ENCODE peak calls at places on chromosome 1, in five cellular contexts. F is AG04450, M is foreskin fibroblast, K is astrocyte of the spinal cord, Q is hepatocyte. Z is an unnamed sample.

GRCh38 chr1:43284711-43285110 is 670 bp downstream of the C1orf210 start:
- DNase-seq in M (no peak), F (no peak), K (no peak), Q (no peak), Z (no peak)

GRCh38 chr1:168396940-168397680 is 116.4 kb downstream of the TBX19 start:
- DNase-seq in F (no peak), Q (no peak), M (no peak), K (no peak), Z (no peak)

GRCh38 chr1:211327341-211327921 is 798 bp downstream of the TRAF5 start:
- DNase-seq in Q (peak), M (peak), F (no peak), K (peak), Z (peak)

GRCh38 chr1:228821252-228821651 is 86.0 kb downstream of the RHOU start:
- DNase-seq in F (no peak), Q (no peak), K (no peak), M (no peak), Z (no peak)

GRCh38 chr1:234628099-234628498 is 18.1 kb upstream of the IRF2BP2 start:
- DNase-seq in M (peak), K (peak), F (no peak), Q (no peak), Z (peak)

GRCh38 chr1:234727018-234727757 is 117.2 kb upstream of the IRF2BP2 start:
- DNase-seq in M (no peak), K (peak), Q (no peak), F (no peak), Z (no peak)

GRCh38 chr1:39117985-39118384 is 86.5 kb upstream of the MACF1 start:
- DNase-seq in F (no peak), Q (no peak), K (no peak), M (no peak), Z (no peak)

GRCh38 chr1:143736562-143736961 is 235.2 kb downstream of the FAM72C start:
- DNase-seq in K (no peak), F (no peak), Q (no peak), M (no peak), Z (no peak)

GRCh38 chr1:98870959-98871903 is 133.4 kb downstream of the PLPPR5 start:
- DNase-seq in K (peak), M (no peak), F (no peak), Q (no peak), Z (peak)

GRCh38 chr1:3495776-3496745 is 41.6 kb downstream of the ARHGEF16 start:
- DNase-seq in F (no peak), Q (no peak), M (no peak), K (peak), Z (no peak)

GRCh38 chr1:13723810-13724209 is 23.8 kb downstream of the PRDM2 start:
- DNase-seq in K (no peak), Q (no peak), F (no peak), M (peak), Z (no peak)

GRCh38 chr1:77900687-77901293 is 12.4 kb downstream of the NEXN start:
- DNase-seq in Q (peak), K (peak), M (peak), F (no peak), Z (peak)

GRCh38 chr1:160836981-160837557 is 25.6 kb downstream of the CD244 start:
- DNase-seq in K (no peak), M (no peak), F (no peak), Q (no peak), Z (no peak)

GRCh38 chr1:54475357-54476230 is 69.4 kb upstream of the SSBP3 start:
- DNase-seq in K (no peak), M (no peak), F (no peak), Q (peak), Z (no peak)

GRCh38 chr1:245155186-245156040 is 628 bp downstream of the KIF26B start:
- DNase-seq in K (peak), F (no peak), Q (peak), M (no peak), Z (peak)
- TF ChIP-seq CTCF in K (no peak), F (peak), Q (peak), M (no peak), Z (no peak)

GRCh38 chr1:9233241-9233941 is 1.2 kb upstream of the H6PD start:
- DNase-seq in M (peak), Q (peak), F (no peak), K (peak), Z (no peak)
- TF ChIP-seq CTCF in M (no peak), Q (no peak), F (peak), K (no peak), Z (no peak)

GRCh38 chr1:207423560-207424292 is 30.4 kb upstream of the CR2 start:
- DNase-seq in F (no peak), K (no peak), Q (peak), M (no peak), Z (peak)
- TF ChIP-seq CTCF in F (no peak), K (no peak), Q (no peak), M (no peak), Z (no peak)

GRCh38 chr1:167065481-167065880 is 24.7 kb downstream of the GPA33 start:
- DNase-seq in M (no peak), F (no peak), K (no peak), Q (no peak), Z (no peak)

GRCh38 chr1:167068761-167069160 is 21.4 kb downstream of the GPA33 start:
- DNase-seq in Q (no peak), F (no peak), M (no peak), K (no peak), Z (no peak)

GRCh38 chr1:167064622-167065021 is 25.6 kb downstream of the GPA33 start:
- DNase-seq in K (no peak), M (no peak), Q (no peak), F (no peak), Z (no peak)

GRCh38 chr1:167067904-167068303 is 22.3 kb downstream of the GPA33 start:
- DNase-seq in F (no peak), Q (no peak), K (no peak), M (no peak), Z (no peak)

GRCh38 chr1:167066333-167067122 is 23.6 kb downstream of the GPA33 start:
- DNase-seq in M (peak), F (no peak), K (peak), Q (peak), Z (peak)
- TF ChIP-seq CTCF in M (peak), F (peak), K (peak), Q (peak), Z (peak)

DNA sequence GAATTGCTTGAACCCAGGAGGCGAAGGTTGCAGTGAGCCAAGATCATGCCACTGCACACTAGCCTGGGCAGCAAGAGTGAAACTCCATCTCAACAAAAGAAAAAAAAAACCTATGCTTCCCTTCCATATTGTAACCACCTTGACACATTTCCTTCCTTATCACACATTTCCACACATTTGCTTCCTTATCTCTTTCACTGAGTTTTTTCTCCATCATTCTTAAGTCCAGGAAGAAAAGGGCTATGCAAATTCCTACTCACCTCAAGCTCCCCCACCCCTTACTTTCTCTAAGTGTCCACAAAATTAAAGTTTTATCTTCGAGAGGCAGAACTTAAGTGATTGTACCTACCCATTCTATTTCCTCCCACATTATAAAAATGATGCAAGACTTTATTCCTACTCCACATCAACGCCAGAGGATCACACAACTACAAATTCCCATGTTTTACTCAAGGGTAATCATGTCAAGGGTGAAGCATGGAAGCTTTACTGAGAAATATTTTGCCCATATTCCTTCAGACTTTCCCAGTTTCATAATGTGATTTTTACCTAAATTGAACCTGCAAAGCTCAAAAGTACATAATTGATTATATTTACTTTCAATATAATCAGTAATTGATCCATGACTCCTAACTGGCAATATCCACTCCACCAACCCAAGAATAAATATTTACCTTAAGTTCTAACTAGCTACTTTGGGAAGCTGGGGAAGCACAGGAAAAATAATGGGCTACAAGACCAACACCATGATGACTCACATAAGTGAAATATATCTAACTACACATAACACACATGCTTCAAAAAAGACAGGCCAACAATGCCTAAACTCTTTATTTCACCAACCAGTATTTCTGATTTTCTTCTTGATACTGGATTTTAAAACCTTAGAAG is 9.3 kb downstream of the WDR77 start:
- DNase-seq in F (no peak), M (no peak), Q (no peak), K (no peak), Z (no peak)
- TF ChIP-seq CTCF in F (no peak), M (no peak), Q (no peak), K (no peak), Z (no peak)

DNA sequence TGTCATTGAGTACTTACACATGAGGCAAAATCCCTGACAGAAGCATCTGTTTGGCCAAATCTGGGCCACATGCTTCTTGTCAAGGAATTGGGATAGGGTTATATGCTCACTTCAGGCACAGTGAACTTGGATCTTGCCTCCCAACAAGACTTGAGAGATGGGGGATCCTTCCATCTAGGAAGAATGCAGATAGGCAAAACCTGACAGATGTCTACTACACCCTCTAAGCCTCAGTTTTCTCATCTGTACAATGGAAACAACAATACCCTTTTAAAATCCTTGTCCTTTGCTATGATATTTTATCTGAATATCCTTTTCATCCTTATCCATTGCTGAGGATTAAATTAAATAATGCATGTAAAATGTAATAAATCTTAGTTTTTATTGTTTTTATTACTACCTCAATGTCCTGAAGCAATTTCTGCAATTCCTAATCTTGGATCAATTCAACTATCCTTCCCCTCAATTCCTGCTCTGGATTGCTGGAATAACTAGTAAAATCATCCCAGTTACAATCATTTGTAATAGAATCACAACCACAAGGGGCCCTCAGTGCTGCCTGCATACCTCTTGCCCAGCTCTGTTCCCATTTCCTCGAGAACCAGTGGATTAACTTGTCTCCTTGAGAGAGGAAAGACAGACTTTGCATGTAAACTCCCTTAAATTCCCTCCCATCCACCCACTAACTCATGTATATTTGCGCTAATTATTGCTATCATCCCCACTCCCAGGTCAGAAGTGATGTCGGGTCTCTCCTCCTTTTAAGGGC is 8.1 kb upstream of the XPR1 start:
- DNase-seq in M (peak), F (no peak), K (peak), Q (peak), Z (peak)
- TF ChIP-seq CTCF in M (peak), F (peak), K (peak), Q (peak), Z (peak)

DNA sequence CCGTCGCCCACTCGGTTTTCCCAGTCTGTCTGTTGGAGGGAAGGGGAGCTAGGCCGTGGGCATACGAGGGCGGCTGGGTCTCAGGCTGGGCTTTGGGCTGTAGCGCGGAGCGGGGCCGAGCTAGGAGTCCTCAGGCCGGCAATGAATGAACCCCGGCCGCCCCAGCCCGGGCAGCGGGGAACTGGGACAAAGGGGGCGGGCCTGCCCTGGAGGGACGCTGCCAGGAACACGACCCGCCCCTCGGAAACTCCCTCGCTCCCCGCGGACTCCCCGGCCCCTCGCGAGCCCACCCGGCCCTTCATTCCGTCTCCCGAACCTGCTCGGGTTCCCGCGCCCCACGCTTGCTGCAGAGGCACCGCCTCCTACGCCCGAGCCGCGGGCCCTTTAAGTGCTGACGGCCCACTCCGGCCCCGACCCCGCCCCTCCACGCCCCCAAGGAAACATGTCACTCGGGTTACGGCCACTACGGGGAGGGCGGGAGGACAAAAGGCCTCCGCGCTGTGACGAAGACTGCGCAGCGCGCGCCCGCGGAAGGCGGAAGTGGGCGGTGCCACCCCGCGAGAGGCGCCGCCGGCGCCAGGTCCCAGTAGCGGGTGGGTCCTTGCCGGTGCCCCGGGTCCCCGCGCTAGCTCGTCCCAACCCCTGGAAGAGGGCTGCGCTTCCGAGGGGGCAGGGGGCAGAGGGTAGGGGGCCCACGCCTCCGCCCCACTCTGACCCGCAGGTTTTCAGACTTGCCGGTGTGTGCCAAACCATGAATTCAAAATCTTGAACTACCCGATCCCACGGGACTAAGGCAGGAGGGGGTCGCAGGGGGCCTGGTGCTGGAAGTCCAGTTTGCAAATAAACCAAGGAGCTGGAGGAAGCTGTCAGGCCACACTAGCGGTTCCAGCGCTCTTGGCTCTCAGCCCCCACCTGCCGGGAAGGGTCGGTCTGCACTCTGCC is at the start of gene GALE:
- DNase-seq in F (peak), Q (peak), M (peak), K (peak), Z (peak)
- TF ChIP-seq CTCF in F (no peak), Q (no peak), M (no peak), K (no peak), Z (no peak)

DNA sequence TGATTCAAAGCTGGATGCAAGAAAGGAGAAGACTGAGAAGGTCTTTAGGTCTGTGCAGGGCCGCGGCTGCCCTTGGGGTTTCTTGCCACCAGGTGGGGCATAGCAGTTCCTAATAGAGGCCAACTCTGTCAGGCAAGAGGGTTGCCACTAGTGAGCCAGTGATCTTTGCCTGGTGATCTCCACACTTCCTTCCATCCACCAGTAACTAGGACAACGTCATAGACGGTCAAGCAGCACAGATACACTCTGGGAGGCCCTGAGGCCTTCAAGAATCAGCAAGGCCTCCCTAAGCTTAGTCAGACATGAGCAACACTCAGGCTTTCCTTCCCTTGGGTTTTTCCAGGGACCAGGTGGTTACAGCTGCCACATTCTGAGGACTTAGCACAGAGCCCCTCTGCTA is 32.9 kb upstream of the ATP2B4 start:
- DNase-seq in M (no peak), K (no peak), Q (peak), F (no peak), Z (peak)
- TF ChIP-seq CTCF in M (peak), K (peak), Q (no peak), F (peak), Z (no peak)

Z was measured in Calu3.